ENCODE peak calls at places on chromosome 17, in four cellular contexts. G is A549, E is K562, S is HepG2. Z is an unnamed sample.

GRCh38 chr17:79950711-79951110 is 85.0 kb downstream of the TBC1D16 start:
- DNase-seq in E (no peak), G (no peak), S (no peak), Z (no peak)

GRCh38 chr17:31400481-31400950 is 9.0 kb downstream of the RAB11FIP4 start:
- DNase-seq in E (no peak), G (no peak), S (no peak), Z (peak)

GRCh38 chr17:31581022-31581483 is 189.6 kb downstream of the RAB11FIP4 start:
- DNase-seq in S (no peak), E (no peak), G (no peak), Z (no peak)

GRCh38 chr17:32508926-32509325 is 22.1 kb downstream of the CDK5R1 start:
- DNase-seq in S (no peak), G (no peak), E (no peak), Z (no peak)

GRCh38 chr17:40345161-40346034 is 19.1 kb downstream of the GJD3 start:
- DNase-seq in G (peak), S (peak), E (peak), Z (peak)

GRCh38 chr17:15233022-15233805 is 31.9 kb downstream of the PMP22 start:
- DNase-seq in E (peak), G (peak), S (peak), Z (peak)

GRCh38 chr17:31279401-31279800 is 17.6 kb downstream of the OMG start:
- DNase-seq in E (no peak), S (no peak), G (no peak), Z (no peak)

GRCh38 chr17:59666235-59666634 is 41.0 kb downstream of the PTRH2 start:
- DNase-seq in E (no peak), G (no peak), S (no peak), Z (no peak)

GRCh38 chr17:40517981-40518380 is 16.6 kb upstream of the TNS4 start:
- DNase-seq in S (no peak), G (no peak), E (no peak), Z (no peak)

GRCh38 chr17:12927541-12928425 is 90.0 kb downstream of the ELAC2 start:
- DNase-seq in E (no peak), G (no peak), S (no peak), Z (no peak)

GRCh38 chr17:65565559-65565958 is 4.1 kb upstream of the AXIN2 start:
- DNase-seq in G (no peak), S (no peak), E (no peak), Z (no peak)

GRCh38 chr17:6120351-6120750 is 50.2 kb downstream of the WSCD1 start:
- DNase-seq in E (no peak), S (no peak), G (no peak), Z (no peak)

GRCh38 chr17:78683031-78683961 is 98.8 kb downstream of the CYTH1 start:
- DNase-seq in S (no peak), E (no peak), G (no peak), Z (no peak)

GRCh38 chr17:81309859-81310839 is 15.0 kb upstream of the SLC38A10 start:
- DNase-seq in G (no peak), S (no peak), E (peak), Z (no peak)

GRCh38 chr17:17837380-17837821 is 615 bp upstream of the SREBF1 start:
- DNase-seq in E (peak), G (peak), S (peak), Z (no peak)

GRCh38 chr17:64037802-64038201 is 17.4 kb upstream of the ICAM2 start:
- DNase-seq in E (peak), S (no peak), G (no peak), Z (no peak)

GRCh38 chr17:31431098-31431794 is 39.8 kb downstream of the RAB11FIP4 start:
- DNase-seq in G (no peak), S (no peak), E (no peak), Z (no peak)

GRCh38 chr17:66673668-66674276 is 161.1 kb upstream of the CACNG5 start:
- DNase-seq in S (peak), E (peak), G (peak), Z (peak)

GRCh38 chr17:1299729-1300579 is 20.5 kb downstream of the TRARG1 start:
- DNase-seq in S (no peak), E (no peak), G (no peak), Z (no peak)

GRCh38 chr17:33012522-33013033 is 20.9 kb downstream of the SPACA3 start:
- DNase-seq in G (peak), E (peak), S (no peak), Z (no peak)

GRCh38 chr17:48961516-48962233 is 6.7 kb downstream of the GIP start:
- DNase-seq in G (peak), S (peak), E (peak), Z (peak)

GRCh38 chr17:70699408-70699807 is 530.1 kb downstream of the KCNJ2 start:
- DNase-seq in S (no peak), E (no peak), G (no peak), Z (no peak)

GRCh38 chr17:15973834-15974233 is 25.7 kb downstream of the ZSWIM7 start:
- DNase-seq in E (no peak), S (no peak), G (no peak), Z (no peak)

GRCh38 chr17:44826123-44826790 is 3.8 kb downstream of the GJC1 start:
- DNase-seq in E (no peak), S (no peak), G (no peak), Z (no peak)

GRCh38 chr17:50501906-50502642 is 6.2 kb upstream of the MYCBPAP start:
- DNase-seq in G (no peak), S (no peak), E (no peak), Z (no peak)
- TF ChIP-seq NR3C1 in G (no peak), S (no peak), E (no peak), Z (no peak)

GRCh38 chr17:4318596-4318995 is 47.9 kb downstream of the UBE2G1 start:
- DNase-seq in E (no peak), S (no peak), G (no peak), Z (no peak)
- TF ChIP-seq NR3C1 in E (no peak), S (no peak), G (no peak), Z (no peak)

DNA sequence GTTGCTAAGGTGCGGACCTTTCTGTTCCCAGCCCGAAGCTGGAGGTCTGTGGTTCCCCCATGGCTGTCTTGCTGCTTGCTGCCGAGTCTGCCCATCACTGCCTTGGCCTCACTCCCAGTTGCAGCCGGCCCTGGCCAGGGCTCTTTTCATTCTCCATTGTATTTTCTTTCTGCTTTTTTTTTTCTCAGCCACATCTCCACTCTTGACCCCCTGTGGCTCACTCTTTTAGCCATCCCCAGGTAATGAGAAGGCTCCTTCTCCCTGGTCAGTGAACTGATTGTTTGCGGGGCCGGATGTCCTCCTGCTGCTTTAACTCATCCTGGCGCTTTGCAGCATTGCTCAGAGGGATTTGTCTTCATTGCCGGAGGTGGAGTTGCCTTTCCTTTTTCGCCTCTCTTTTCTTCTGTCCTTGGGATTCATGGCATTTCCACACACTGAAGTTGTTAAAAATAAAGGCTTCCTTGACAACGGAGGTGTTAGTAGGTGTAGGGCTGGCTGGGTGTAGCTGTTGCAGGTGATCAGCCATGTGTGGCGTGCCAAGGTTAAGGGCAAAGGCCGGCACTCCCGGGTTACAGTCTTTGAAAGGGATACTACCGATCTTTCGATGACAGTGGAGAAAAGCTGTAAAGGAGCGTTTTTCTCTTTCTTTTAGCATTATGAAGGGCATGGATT is 34.1 kb downstream of the MAP2K6 start:
- DNase-seq in E (no peak), G (no peak), S (no peak), Z (peak)
- TF ChIP-seq NR3C1 in E (no peak), G (no peak), S (no peak), Z (no peak)

GRCh38 chr17:68184816-68185436 is 62.9 kb upstream of the AMZ2 start:
- DNase-seq in S (no peak), E (no peak), G (no peak), Z (no peak)
- TF ChIP-seq NR3C1 in S (no peak), E (no peak), G (no peak), Z (no peak)

DNA sequence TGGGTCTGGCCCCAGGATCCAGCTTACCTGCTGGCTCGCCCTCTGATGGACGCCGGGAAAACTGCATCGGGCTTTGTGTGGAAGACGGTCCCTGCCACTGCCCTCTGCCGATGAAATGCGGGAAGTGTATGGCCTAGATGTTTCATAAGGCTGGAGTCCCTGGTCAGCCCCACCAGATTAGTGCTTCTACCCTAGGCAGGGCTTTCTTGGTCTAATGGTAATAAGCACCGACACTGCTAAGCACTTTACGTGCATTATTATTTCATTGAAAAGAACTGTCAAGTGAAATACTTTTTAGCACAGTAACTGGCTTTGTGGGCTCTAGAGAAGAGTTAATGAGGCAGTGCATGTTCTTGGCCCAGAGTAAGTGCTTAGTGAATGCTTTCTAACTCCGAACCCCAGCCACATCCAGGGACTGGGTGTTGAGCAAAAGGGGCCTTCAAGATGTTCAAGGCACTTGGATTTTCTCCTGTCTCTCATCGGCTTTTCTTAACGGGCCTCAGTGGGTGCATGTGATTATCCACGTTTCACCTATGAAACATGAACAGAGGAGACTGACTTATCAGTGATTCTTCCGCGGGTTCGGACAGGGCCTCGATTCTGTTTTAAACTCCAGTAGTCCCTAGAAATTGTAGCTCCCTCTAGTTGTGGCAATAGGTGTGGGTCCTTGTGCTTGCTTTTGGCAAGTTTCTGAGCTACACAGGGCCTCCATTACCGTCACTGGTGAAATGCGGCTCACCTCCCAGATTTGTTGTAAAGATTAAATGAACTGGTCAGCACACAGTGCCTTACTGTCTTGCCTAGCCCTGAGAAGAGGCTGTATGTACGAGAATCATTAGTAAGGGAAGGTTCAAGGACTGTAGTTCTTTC is 6.6 kb downstream of the TRAF4 start:
- DNase-seq in S (peak), G (peak), E (peak), Z (peak)
- TF ChIP-seq NR3C1 in S (no peak), G (no peak), E (no peak), Z (no peak)

GRCh38 chr17:50943575-50943933 is 77.4 kb upstream of the TOB1 start:
- DNase-seq in G (no peak), E (no peak), S (no peak), Z (peak)
- TF ChIP-seq NR3C1 in G (no peak), E (no peak), S (no peak), Z (no peak)

GRCh38 chr17:39002991-39003715 is 36.0 kb upstream of the FBXO47 start:
- DNase-seq in G (no peak), S (no peak), E (peak), Z (no peak)

GRCh38 chr17:38996660-38997337 is 29.6 kb upstream of the FBXO47 start:
- DNase-seq in G (no peak), E (no peak), S (no peak), Z (no peak)

GRCh38 chr17:39001703-39002637 is 34.8 kb upstream of the FBXO47 start:
- DNase-seq in G (no peak), S (no peak), E (peak), Z (peak)

GRCh38 chr17:39000021-39000601 is 32.9 kb upstream of the FBXO47 start:
- DNase-seq in G (no peak), S (no peak), E (no peak), Z (no peak)
- TF ChIP-seq NR3C1 in G (no peak), S (no peak), E (no peak), Z (no peak)